ENCODE peak calls at places on chromosomes 2 and 18, in four cellular contexts. H is fibroblast of pulmonary artery, L is brain microvascular endothelial cell, R is astrocyte of the cerebellum. K is an unnamed sample.

GRCh38 chr2:43343573-43344304 is 117.3 kb upstream of the ZFP36L2 start:
- DNase-seq in H (peak; percentile 91), L (peak; percentile 92), R (peak; percentile 95), K (peak; percentile 92)

GRCh38 chr2:54966165-54966819 is 84.0 kb downstream of the RTN4 start:
- DNase-seq in H (no peak), R (no peak), L (no peak), K (no peak)

GRCh38 chr18:55488473-55488872 is 99.5 kb downstream of the TCF4 start:
- DNase-seq in R (no peak), L (no peak), H (no peak), K (no peak)

GRCh38 chr18:13216732-13217465 is 1.7 kb upstream of the LDLRAD4 start:
- DNase-seq in R (no peak), H (no peak), L (no peak), K (no peak)

GRCh38 chr18:24027156-24027555 is 12.6 kb downstream of the TTC39C start:
- DNase-seq in H (peak; percentile 93), R (peak; percentile 86), L (peak; percentile 59), K (peak; percentile 72)

GRCh38 chr2:191656389-191656788 is 21.5 kb upstream of the NABP1 start:
- DNase-seq in L (peak; percentile 18), R (no peak), H (peak; percentile 95), K (peak; percentile 92)

GRCh38 chr2:226965376-226965775 is 129.5 kb downstream of the RHBDD1 start:
- DNase-seq in R (peak; percentile 46), L (no peak), H (no peak), K (no peak)

GRCh38 chr2:191942114-191943103 is 95.5 kb upstream of the CAVIN2 start:
- DNase-seq in L (no peak), H (no peak), R (no peak), K (peak; percentile 33)

GRCh38 chr18:48553236-48553635 is 14.4 kb downstream of the CTIF start:
- DNase-seq in L (no peak), H (no peak), R (no peak), K (no peak)

GRCh38 chr18:63259581-63259830 is 60.1 kb downstream of the BCL2 start:
- DNase-seq in R (no peak), L (no peak), H (no peak), K (no peak)

GRCh38 chr2:187655001-187655400 is 100.8 kb upstream of the TFPI start:
- DNase-seq in H (no peak), R (no peak), L (no peak), K (no peak)

GRCh38 chr2:187654535-187654934 is 100.3 kb upstream of the TFPI start:
- DNase-seq in L (no peak), R (no peak), H (no peak), K (no peak)

GRCh38 chr2:187656123-187656522 is 101.9 kb upstream of the TFPI start:
- DNase-seq in R (no peak), L (no peak), H (no peak), K (no peak)

DNA sequence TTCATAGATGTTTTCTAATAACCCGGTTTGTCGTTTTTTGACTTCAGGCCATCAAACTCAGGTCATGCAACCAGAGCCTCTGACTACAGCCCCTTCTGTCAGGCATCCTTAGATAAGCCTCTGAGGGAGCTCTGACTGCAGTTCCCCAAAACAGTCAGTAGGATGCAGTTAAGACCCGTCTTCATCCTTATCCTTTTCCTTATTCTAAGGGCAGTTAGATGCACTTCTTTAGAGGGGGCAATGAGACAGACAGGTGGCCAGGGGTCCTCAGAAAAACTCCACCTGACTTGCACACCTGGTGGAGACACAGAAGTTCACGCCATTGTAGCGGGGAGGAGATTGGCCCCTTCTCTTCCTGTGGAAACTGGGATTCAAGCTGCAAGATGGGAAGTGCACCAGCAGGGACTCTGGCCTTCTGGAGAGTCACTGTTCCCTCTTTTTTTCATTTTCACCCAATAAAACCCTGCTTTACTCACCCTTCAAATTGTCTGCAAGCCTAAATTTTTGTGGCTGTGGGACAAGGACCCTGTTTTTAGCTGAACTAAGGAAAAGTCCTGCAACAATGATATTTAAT is 104.8 kb upstream of the TFPI start:
- DNase-seq in L (peak; percentile 44), H (peak; percentile 51), R (peak; percentile 4), K (peak; percentile 43)
- TF ChIP-seq CTCF in L (peak; percentile 76), H (peak; percentile 54), R (peak; percentile 55), K (peak; percentile 69)

GRCh38 chr18:37451239-37451825 is 114.3 kb downstream of the CELF4 start:
- DNase-seq in R (no peak), L (no peak), H (no peak), K (no peak)

GRCh38 chr18:37449618-37450017 is 116.0 kb downstream of the CELF4 start:
- DNase-seq in H (no peak), R (no peak), L (no peak), K (no peak)

GRCh38 chr18:37452015-37452414 is 113.6 kb downstream of the CELF4 start:
- DNase-seq in L (no peak), H (no peak), R (no peak), K (no peak)

GRCh38 chr18:37452697-37453385 is 112.8 kb downstream of the CELF4 start:
- DNase-seq in L (no peak), R (no peak), H (peak; percentile 74), K (no peak)

GRCh38 chr18:37450434-37451133 is 115.0 kb downstream of the CELF4 start:
- DNase-seq in L (no peak), R (no peak), H (peak; percentile 30), K (no peak)
- H3K4me3 ChIP-seq in L (no peak overlapping the region), R (no peak overlapping the region), H (no peak overlapping the region), K (no peak overlapping the region)

DNA sequence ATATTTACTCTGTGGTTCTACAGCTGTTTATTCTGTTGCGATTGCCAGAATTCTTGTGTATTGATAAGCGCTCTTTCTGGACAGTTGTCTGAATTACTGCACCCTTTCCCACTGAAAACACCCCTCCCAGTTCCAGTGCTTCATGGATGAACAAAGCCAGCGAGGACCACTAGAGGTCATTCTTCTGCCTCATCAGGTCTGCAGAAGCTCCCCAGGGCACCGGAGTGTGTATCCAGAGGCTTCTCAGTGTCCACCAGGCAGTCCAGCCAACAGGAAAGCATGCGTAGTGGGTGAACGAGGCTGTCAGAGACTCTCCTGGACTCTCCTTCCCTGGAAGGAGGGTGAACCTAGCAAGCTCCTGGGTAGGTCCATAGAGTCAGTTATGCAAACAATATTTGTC is 40.6 kb upstream of the INHBB start:
- DNase-seq in R (no peak), L (no peak), H (peak; percentile 36), K (peak; percentile 45)
- TF ChIP-seq CTCF in R (peak; percentile 41), L (peak; percentile 60), H (peak; percentile 45), K (peak; percentile 55)

GRCh38 chr2:44951124-44951523 is 9.6 kb downstream of the SIX3 start:
- DNase-seq in H (no peak), L (no peak), R (no peak), K (no peak)

GRCh38 chr2:44948565-44949328 is 7.2 kb downstream of the SIX3 start:
- DNase-seq in L (no peak), R (no peak), H (no peak), K (no peak)

GRCh38 chr2:44950646-44951045 is 9.1 kb downstream of the SIX3 start:
- DNase-seq in H (no peak), L (no peak), R (no peak), K (no peak)

GRCh38 chr2:44951714-44952113 is 10.2 kb downstream of the SIX3 start:
- DNase-seq in H (no peak), L (no peak), R (no peak), K (no peak)

GRCh38 chr2:44949329-44950151 is 8.0 kb downstream of the SIX3 start:
- DNase-seq in L (peak; percentile 39), R (peak; percentile 16), H (peak; percentile 32), K (peak; percentile 15)
- H3K4me3 ChIP-seq in L (peak overlapping the region; percentile 20), R (peak overlapping the region; percentile 25), H (no peak overlapping the region), K (no peak overlapping the region)